ENCODE peak calls at places on chromosomes 16 and 17, in five cellular contexts. Q is CD8-positive, alpha-beta T cell; E is brain microvascular endothelial cell; C is A549; T is breast epithelium. B is an unnamed sample.

GRCh38 chr16:67541391-67542263 is 13.0 kb downstream of the RIPOR1 start:
- DNase-seq in Q (no peak), E (peak; percentile 31), C (peak; percentile 54), T (no peak), B (no peak)

GRCh38 chr17:28741358-28742349 is 2.2 kb upstream of the TRAF4 start:
- DNase-seq in Q (no peak), E (no peak), C (no peak), T (no peak), B (no peak)

GRCh38 chr17:50325906-50326305 is 20.0 kb upstream of the XYLT2 start:
- DNase-seq in Q (no peak), E (no peak), C (no peak), T (no peak), B (no peak)

GRCh38 chr16:11561856-11562255 is 24.9 kb downstream of the LITAF start:
- DNase-seq in Q (no peak), E (no peak), C (no peak), T (no peak), B (no peak)

GRCh38 chr17:77089118-77089477 is 51.7 kb upstream of the SEC14L1 start:
- DNase-seq in Q (no peak), E (no peak), C (no peak), T (no peak), B (no peak)

GRCh38 chr17:50559674-50560184 is 786 bp upstream of the CACNA1G start:
- DNase-seq in Q (no peak), E (no peak), C (peak; percentile 95), T (no peak), B (peak; percentile 95)

GRCh38 chr16:89548344-89549006 is 12.0 kb upstream of the RPL13 start:
- DNase-seq in Q (no peak), E (no peak), C (no peak), T (no peak), B (no peak)

GRCh38 chr16:58503166-58503862 is 3.4 kb downstream of the NDRG4 start:
- DNase-seq in Q (no peak), E (no peak), C (no peak), T (peak; percentile 50), B (peak; percentile 62)

GRCh38 chr17:70278846-70279465 is 109.6 kb downstream of the KCNJ2 start:
- DNase-seq in Q (no peak), E (no peak), C (no peak), T (no peak), B (no peak)

GRCh38 chr17:79133986-79134385 is 59.4 kb downstream of the ENGASE start:
- DNase-seq in Q (no peak), E (no peak), C (no peak), T (no peak), B (no peak)

GRCh38 chr16:14069818-14070217 is 1.3 kb upstream of the MRTFB start:
- DNase-seq in Q (no peak), E (no peak), C (no peak), T (no peak), B (no peak)

GRCh38 chr17:82085931-82086764 is 11.9 kb downstream of the FASN start:
- DNase-seq in Q (no peak), E (no peak), C (no peak), T (no peak), B (no peak)

GRCh38 chr16:90020838-90021382 is 1.7 kb upstream of the DBNDD1 start:
- DNase-seq in Q (no peak), E (no peak), C (no peak), T (no peak), B (no peak)

GRCh38 chr17:33838281-33838680 is 416.8 kb upstream of the CCL2 start:
- DNase-seq in Q (no peak), E (no peak), C (no peak), T (no peak), B (no peak)

GRCh38 chr16:17296412-17296811 is 174.3 kb downstream of the XYLT1 start:
- DNase-seq in Q (no peak), E (no peak), C (no peak), T (no peak), B (no peak)

GRCh38 chr17:59406808-59407381 is 75.4 kb downstream of the YPEL2 start:
- DNase-seq in Q (no peak), E (peak; percentile 73), C (no peak), T (no peak), B (no peak)

GRCh38 chr16:53817812-53818211 is 113.9 kb downstream of the FTO start:
- DNase-seq in Q (no peak), E (no peak), C (no peak), T (no peak), B (no peak)

GRCh38 chr17:6110592-6110991 is 40.4 kb downstream of the WSCD1 start:
- DNase-seq in Q (no peak), E (no peak), C (no peak), T (no peak), B (no peak)

GRCh38 chr17:35766903-35767510 is 6.3 kb downstream of the C17orf50 start:
- DNase-seq in Q (no peak), E (no peak), C (peak; percentile 85), T (no peak), B (no peak)

GRCh38 chr16:69935278-69935711 is 15.8 kb upstream of the CLEC18A start:
- DNase-seq in Q (no peak), E (no peak), C (no peak), T (no peak), B (no peak)

GRCh38 chr17:41082565-41083136 is 1.3 kb upstream of the KRTAP4-7 start:
- DNase-seq in Q (no peak), E (no peak), C (no peak), T (no peak), B (no peak)

GRCh38 chr17:67829331-67829730 is 4.0 kb downstream of the BPTF start:
- DNase-seq in Q (no peak), E (no peak), C (no peak), T (no peak), B (no peak)

GRCh38 chr17:65901394-65901793 is 290.5 kb downstream of the CEP112 start:
- DNase-seq in Q (no peak), E (no peak), C (no peak), T (no peak), B (no peak)

GRCh38 chr16:56933266-56933619 is 1.3 kb downstream of the HERPUD1 start:
- DNase-seq in Q (no peak), E (no peak), C (no peak), T (no peak), B (no peak)

GRCh38 chr17:43389022-43389947 is 9.5 kb upstream of the ARL4D start:
- DNase-seq in Q (peak; percentile 88), E (peak; percentile 80), C (peak; percentile 79), T (peak; percentile 84), B (peak; percentile 98)

GRCh38 chr16:89162314-89162713 is 9.2 kb upstream of the CDH15 start:
- DNase-seq in Q (no peak), E (no peak), C (no peak), T (no peak), B (no peak)

GRCh38 chr17:68909066-68909465 is 46.1 kb downstream of the ABCA8 start:
- DNase-seq in Q (no peak), E (peak; percentile 87), C (peak; percentile 14), T (no peak), B (peak; percentile 81)

GRCh38 chr16:25258856-25259179 is 1.2 kb upstream of the ZKSCAN2 start:
- DNase-seq in Q (no peak), E (no peak), C (no peak), T (no peak), B (no peak)

GRCh38 chr17:79746955-79747507 is 16.3 kb downstream of the ENPP7 start:
- DNase-seq in Q (no peak), E (no peak), C (no peak), T (no peak), B (no peak)

GRCh38 chr17:74776990-74777389 is 845 bp upstream of the NAT9 start:
- DNase-seq in Q (no peak), E (no peak), C (no peak), T (no peak), B (no peak)

GRCh38 chr17:66675991-66676371 is 158.9 kb upstream of the CACNG5 start:
- DNase-seq in Q (no peak), E (no peak), C (no peak), T (no peak), B (peak; percentile 68)

GRCh38 chr17:13114601-13115024 is 96.8 kb upstream of the ELAC2 start:
- DNase-seq in Q (no peak), E (peak; percentile 5), C (peak; percentile 63), T (no peak), B (no peak)
- TF ChIP-seq CTCF in Q (no peak), E (peak; percentile 84), C (peak; percentile 66), T (peak; percentile 53), B (no peak)

DNA sequence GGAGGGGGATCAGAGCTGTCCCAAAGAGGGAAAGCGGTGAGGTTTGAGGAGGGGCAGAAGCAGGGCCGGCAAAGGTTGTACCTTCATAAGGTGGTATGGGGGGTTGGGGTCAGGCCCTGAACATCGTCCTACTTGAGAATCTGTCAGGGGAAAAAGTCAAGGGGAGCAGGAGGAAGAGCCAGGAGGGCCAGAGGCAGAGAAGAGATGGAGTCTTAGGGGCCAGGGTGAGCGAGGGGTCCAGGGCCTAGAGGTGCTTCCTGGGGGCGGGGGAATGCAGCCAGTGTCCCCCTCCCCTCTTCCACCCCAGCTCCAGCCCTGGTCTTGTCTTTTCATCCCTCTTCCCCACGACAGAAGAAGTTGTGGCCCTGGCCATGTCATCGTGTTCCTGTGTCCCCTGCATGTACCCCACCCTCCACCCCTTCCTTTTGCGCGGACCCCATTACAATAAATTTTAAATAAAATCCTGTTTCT is 1.3 kb upstream of the PRRT2 start:
- DNase-seq in Q (no peak), E (no peak), C (no peak), T (no peak), B (no peak)
- H3K4me3 ChIP-seq in Q (peak overlapping the region; percentile 73), E (no peak overlapping the region), C (no peak overlapping the region), T (peak overlapping the region; percentile 70), B (no peak overlapping the region)

GRCh38 chr17:39705786-39706348 is 6.0 kb downstream of the ERBB2 start:
- DNase-seq in Q (no peak), E (no peak), C (no peak), T (peak; percentile 85), B (peak; percentile 39)
- TF ChIP-seq CTCF in Q (no peak), E (no peak), C (no peak), T (peak; percentile 35), B (no peak)

GRCh38 chr16:15427648-15428239 is 6.6 kb upstream of the BMERB1 start:
- DNase-seq in Q (peak; percentile 70), E (peak; percentile 82), C (peak; percentile 71), T (peak; percentile 61), B (peak; percentile 90)
- H3K4me3 ChIP-seq in Q (no peak overlapping the region), E (peak overlapping the region; percentile 5), C (no peak overlapping the region), T (peak overlapping the region; percentile 39), B (no peak overlapping the region)

GRCh38 chr17:45051060-45051719 is at the start of gene DCAKD:
- DNase-seq in Q (peak; percentile 91), E (peak; percentile 92), C (peak; percentile 93), T (peak; percentile 90), B (peak; percentile 88)
- TF ChIP-seq CTCF in Q (no peak), E (no peak), C (no peak), T (no peak), B (no peak)

B was measured in lower leg skin.